ENCODE peak calls at places on chromosomes 11 and 22, in ten cellular contexts. H is GM19239; D is fibroblast of mammary gland; Y is mammary epithelial cell; I is stimulated activated CD4-positive, alpha-beta T cell treated with anti-CD3 and anti-CD28 coated beads, Interleukin-4, amount 100 ng/mL, for 4 hours; M is endothelial cell; G is brain microvascular endothelial cell; K is mucosa of descending colon; B is cardiac fibroblast; P is caudate nucleus. Z is an unnamed sample.

GRCh38 chr11:77299528-77299993 is 1.9 kb downstream of the GDPD4 start:
- DNase-seq in Y (peak; percentile 78), I (no peak), B (no peak), H (no peak), K (no peak), P (no peak), G (no peak), D (peak; percentile 45), M (no peak), Z (no peak)

GRCh38 chr11:45805305-45806071 is 539 bp downstream of the SLC35C1 start:
- DNase-seq in B (peak; percentile 66), Y (peak; percentile 52), G (peak; percentile 66), M (peak; percentile 45), K (peak; percentile 71), I (no peak), D (peak; percentile 69), H (no peak), P (no peak), Z (no peak)

GRCh38 chr11:130071211-130071712 is 1.6 kb downstream of the APLP2 start:
- DNase-seq in K (no peak), I (no peak), Y (peak; percentile 42), B (peak; percentile 29), D (peak; percentile 43), H (no peak), P (no peak), G (no peak), M (no peak), Z (peak; percentile 7)

GRCh38 chr22:27836181-27836580 is 34.6 kb upstream of the MN1 start:
- DNase-seq in P (no peak), D (peak; percentile 37), M (no peak), H (no peak), B (no peak), G (no peak), Y (no peak), K (no peak), I (no peak), Z (no peak)

GRCh38 chr22:50252081-50253045 is 1.3 kb upstream of the HDAC10 start:
- DNase-seq in H (peak; percentile 70), G (peak; percentile 55), M (peak; percentile 76), D (peak; percentile 59), K (peak; percentile 82), P (peak; percentile 37), Y (peak; percentile 64), B (peak; percentile 70), I (peak; percentile 66), Z (no peak)

GRCh38 chr22:33022231-33022630 is 36.0 kb downstream of the SYN3 start:
- DNase-seq in D (no peak), M (no peak), I (no peak), Y (no peak), H (no peak), P (no peak), G (no peak), K (no peak), B (no peak), Z (no peak)

GRCh38 chr22:38871360-38872171 is 450 bp downstream of the CBX6 start:
- DNase-seq in Y (peak; percentile 25), K (peak; percentile 53), G (no peak), B (no peak), I (peak; percentile 45), H (no peak), P (no peak), D (no peak), M (no peak), Z (no peak)

GRCh38 chr11:15497366-15497765 is 382.6 kb downstream of the INSC start:
- DNase-seq in K (no peak), B (no peak), Y (no peak), I (no peak), G (no peak), P (no peak), M (no peak), H (no peak), D (no peak), Z (no peak)

GRCh38 chr22:35266277-35266676 is 9.0 kb downstream of the HMGXB4 start:
- DNase-seq in P (no peak), D (no peak), G (no peak), I (no peak), H (no peak), M (no peak), Y (no peak), K (no peak), B (no peak), Z (no peak)

GRCh38 chr22:41239443-41240128 is 1.1 kb downstream of the CHADL start:
- DNase-seq in M (no peak), H (no peak), P (no peak), I (no peak), Y (no peak), G (no peak), K (no peak), B (no peak), D (no peak), Z (peak; percentile 72)

GRCh38 chr11:92204731-92205130 is 19.9 kb upstream of the FAT3 start:
- DNase-seq in G (no peak), H (no peak), Y (no peak), B (peak; percentile 66), D (no peak), I (no peak), K (no peak), M (no peak), P (no peak), Z (no peak)

GRCh38 chr11:43392713-43393112 is 34.0 kb downstream of the TTC17 start:
- DNase-seq in H (no peak), B (no peak), G (no peak), D (no peak), I (no peak), K (no peak), Y (no peak), M (no peak), P (no peak), Z (no peak)

Z was measured in globus pallidus.